ENCODE peak calls at places on chromosomes 1 and 21, in ten cellular contexts. One of them, this sample, is unnamed.

GRCh38 chr1:221994939-221995338 is 253.1 kb upstream of the DUSP10 start:
- DNase-seq in heart left ventricle: no peak
- DNase-seq in esophagus muscularis mucosa: no peak
- DNase-seq in breast epithelium: no peak
- DNase-seq in Panc1: no peak
- DNase-seq in tibial artery: no peak
- DNase-seq in endothelial cell of umbilical vein: no peak
- DNase-seq in fibroblast of lung: peak; percentile 97
- DNase-seq in left lung: no peak
- DNase-seq in right atrium auricular region: no peak
- DNase-seq in this sample: no peak

GRCh38 chr1:46153732-46154131 is 21.2 kb upstream of the TSPAN1 start:
- DNase-seq in breast epithelium: no peak
- DNase-seq in heart left ventricle: no peak
- DNase-seq in right atrium auricular region: no peak
- DNase-seq in esophagus muscularis mucosa: no peak
- DNase-seq in tibial artery: no peak
- DNase-seq in fibroblast of lung: peak; percentile 39
- DNase-seq in left lung: no peak
- DNase-seq in Panc1: no peak
- DNase-seq in endothelial cell of umbilical vein: no peak
- DNase-seq in this sample: no peak

GRCh38 chr1:151828931-151829330 is 2.7 kb downstream of the RORC start:
- DNase-seq in esophagus muscularis mucosa: no peak
- DNase-seq in heart left ventricle: peak; percentile 58
- DNase-seq in left lung: peak; percentile 48
- DNase-seq in endothelial cell of umbilical vein: peak; percentile 60
- DNase-seq in breast epithelium: peak; percentile 79
- DNase-seq in fibroblast of lung: peak; percentile 47
- DNase-seq in tibial artery: no peak
- DNase-seq in Panc1: no peak
- DNase-seq in right atrium auricular region: no peak
- DNase-seq in this sample: no peak

GRCh38 chr21:18622383-18622782 is 218.8 kb upstream of the TMPRSS15 start:
- DNase-seq in Panc1: no peak
- DNase-seq in endothelial cell of umbilical vein: no peak
- DNase-seq in tibial artery: no peak
- DNase-seq in left lung: no peak
- DNase-seq in fibroblast of lung: no peak
- DNase-seq in right atrium auricular region: no peak
- DNase-seq in heart left ventricle: no peak
- DNase-seq in breast epithelium: no peak
- DNase-seq in esophagus muscularis mucosa: no peak
- DNase-seq in this sample: no peak

GRCh38 chr1:89987170-89987819 is 7.6 kb upstream of the ZNF326 start:
- DNase-seq in left lung: no peak
- DNase-seq in tibial artery: peak; percentile 48
- DNase-seq in Panc1: peak; percentile 78
- DNase-seq in right atrium auricular region: no peak
- DNase-seq in breast epithelium: no peak
- DNase-seq in endothelial cell of umbilical vein: peak; percentile 82
- DNase-seq in fibroblast of lung: peak; percentile 58
- DNase-seq in esophagus muscularis mucosa: no peak
- DNase-seq in heart left ventricle: no peak
- DNase-seq in this sample: peak; percentile 37

GRCh38 chr1:91645031-91645430 is 144.4 kb downstream of the CDC7 start:
- DNase-seq in fibroblast of lung: peak; percentile 56
- DNase-seq in right atrium auricular region: no peak
- DNase-seq in endothelial cell of umbilical vein: no peak
- DNase-seq in heart left ventricle: no peak
- DNase-seq in left lung: no peak
- DNase-seq in Panc1: no peak
- DNase-seq in esophagus muscularis mucosa: peak; percentile 77
- DNase-seq in tibial artery: no peak
- DNase-seq in breast epithelium: no peak
- DNase-seq in this sample: peak; percentile 7

GRCh38 chr1:230215049-230215448 is 148.0 kb downstream of the GALNT2 start:
- DNase-seq in tibial artery: peak; percentile 76
- DNase-seq in endothelial cell of umbilical vein: peak; percentile 92
- DNase-seq in esophagus muscularis mucosa: no peak
- DNase-seq in breast epithelium: no peak
- DNase-seq in right atrium auricular region: peak; percentile 81
- DNase-seq in Panc1: no peak
- DNase-seq in heart left ventricle: peak; percentile 69
- DNase-seq in fibroblast of lung: peak; percentile 60
- DNase-seq in left lung: no peak
- DNase-seq in this sample: no peak

GRCh38 chr1:41380979-41381690 is 19.9 kb downstream of the FOXO6 start:
- DNase-seq in heart left ventricle: no peak
- DNase-seq in esophagus muscularis mucosa: no peak
- DNase-seq in left lung: no peak
- DNase-seq in tibial artery: peak; percentile 58
- DNase-seq in breast epithelium: no peak
- DNase-seq in fibroblast of lung: no peak
- DNase-seq in endothelial cell of umbilical vein: no peak
- DNase-seq in Panc1: no peak
- DNase-seq in right atrium auricular region: peak; percentile 68
- DNase-seq in this sample: no peak

GRCh38 chr1:56063461-56063860 is 515.9 kb downstream of the PLPP3 start:
- DNase-seq in Panc1: no peak
- DNase-seq in heart left ventricle: no peak
- DNase-seq in tibial artery: no peak
- DNase-seq in esophagus muscularis mucosa: no peak
- DNase-seq in right atrium auricular region: no peak
- DNase-seq in fibroblast of lung: no peak
- DNase-seq in left lung: no peak
- DNase-seq in endothelial cell of umbilical vein: no peak
- DNase-seq in breast epithelium: no peak
- DNase-seq in this sample: no peak

GRCh38 chr1:226203237-226203636 is 16.7 kb upstream of the ACBD3 start:
- DNase-seq in right atrium auricular region: no peak
- DNase-seq in fibroblast of lung: no peak
- DNase-seq in Panc1: no peak
- DNase-seq in heart left ventricle: no peak
- DNase-seq in breast epithelium: no peak
- DNase-seq in tibial artery: no peak
- DNase-seq in esophagus muscularis mucosa: no peak
- DNase-seq in endothelial cell of umbilical vein: no peak
- DNase-seq in left lung: no peak
- DNase-seq in this sample: no peak

GRCh38 chr1:54439550-54440223 is 33.5 kb upstream of the SSBP3 start:
- DNase-seq in fibroblast of lung: no peak
- DNase-seq in breast epithelium: no peak
- DNase-seq in esophagus muscularis mucosa: no peak
- DNase-seq in left lung: no peak
- DNase-seq in Panc1: no peak
- DNase-seq in heart left ventricle: no peak
- DNase-seq in tibial artery: no peak
- DNase-seq in right atrium auricular region: no peak
- DNase-seq in endothelial cell of umbilical vein: no peak
- DNase-seq in this sample: no peak

GRCh38 chr1:235648954-235649721 is 446 bp downstream of the GNG4 start:
- DNase-seq in Panc1: no peak
- DNase-seq in esophagus muscularis mucosa: peak; percentile 89
- DNase-seq in fibroblast of lung: peak; percentile 72
- DNase-seq in left lung: peak; percentile 51
- DNase-seq in endothelial cell of umbilical vein: peak; percentile 60
- DNase-seq in heart left ventricle: peak; percentile 52
- DNase-seq in breast epithelium: peak; percentile 61
- DNase-seq in tibial artery: peak; percentile 41
- DNase-seq in right atrium auricular region: peak; percentile 59
- DNase-seq in this sample: no peak

GRCh38 chr1:160541622-160542302 is 18.7 kb upstream of the SLAMF6 start:
- DNase-seq in Panc1: no peak
- DNase-seq in right atrium auricular region: no peak
- DNase-seq in endothelial cell of umbilical vein: no peak
- DNase-seq in tibial artery: no peak
- DNase-seq in breast epithelium: no peak
- DNase-seq in heart left ventricle: no peak
- DNase-seq in esophagus muscularis mucosa: no peak
- DNase-seq in fibroblast of lung: no peak
- DNase-seq in left lung: no peak
- DNase-seq in this sample: no peak

GRCh38 chr1:160539896-160540858 is 17.1 kb upstream of the SLAMF6 start:
- DNase-seq in heart left ventricle: no peak
- DNase-seq in left lung: no peak
- DNase-seq in right atrium auricular region: no peak
- DNase-seq in endothelial cell of umbilical vein: peak; percentile 56
- DNase-seq in Panc1: no peak
- DNase-seq in fibroblast of lung: no peak
- DNase-seq in breast epithelium: no peak
- DNase-seq in tibial artery: no peak
- DNase-seq in esophagus muscularis mucosa: no peak
- DNase-seq in this sample: no peak

GRCh38 chr1:160538985-160539651 is 16.1 kb upstream of the SLAMF6 start:
- DNase-seq in fibroblast of lung: no peak
- DNase-seq in right atrium auricular region: no peak
- DNase-seq in Panc1: no peak
- DNase-seq in esophagus muscularis mucosa: no peak
- DNase-seq in tibial artery: no peak
- DNase-seq in breast epithelium: no peak
- DNase-seq in heart left ventricle: no peak
- DNase-seq in endothelial cell of umbilical vein: no peak
- DNase-seq in left lung: no peak
- DNase-seq in this sample: no peak

GRCh38 chr1:160542303-160542945 is 19.4 kb upstream of the SLAMF6 start:
- DNase-seq in left lung: no peak
- DNase-seq in fibroblast of lung: no peak
- DNase-seq in esophagus muscularis mucosa: no peak
- DNase-seq in tibial artery: no peak
- DNase-seq in right atrium auricular region: no peak
- DNase-seq in endothelial cell of umbilical vein: peak; percentile 17
- DNase-seq in Panc1: no peak
- DNase-seq in heart left ventricle: no peak
- DNase-seq in breast epithelium: no peak
- DNase-seq in this sample: no peak

GRCh38 chr1:160540859-160541233 is 17.8 kb upstream of the SLAMF6 start:
- DNase-seq in tibial artery: no peak
- DNase-seq in right atrium auricular region: no peak
- DNase-seq in breast epithelium: no peak
- DNase-seq in esophagus muscularis mucosa: no peak
- DNase-seq in heart left ventricle: no peak
- DNase-seq in left lung: no peak
- DNase-seq in Panc1: no peak
- DNase-seq in fibroblast of lung: no peak
- DNase-seq in endothelial cell of umbilical vein: no peak
- DNase-seq in this sample: no peak
- H3K4me1 ChIP-seq in tibial artery: no peaks in the 10 kb centered on the region
- H3K4me1 ChIP-seq in right atrium auricular region: no peaks in the 10 kb centered on the region
- H3K4me1 ChIP-seq in breast epithelium: no peaks in the 10 kb centered on the region
- H3K4me1 ChIP-seq in esophagus muscularis mucosa: no peaks in the 10 kb centered on the region
- H3K4me1 ChIP-seq in heart left ventricle: peaks cover 11% of the 10 kb centered on the region
- H3K4me1 ChIP-seq in left lung: no peaks in the 10 kb centered on the region
- H3K4me1 ChIP-seq in Panc1: no peaks in the 10 kb centered on the region
- H3K4me1 ChIP-seq in fibroblast of lung: no peaks in the 10 kb centered on the region
- H3K4me1 ChIP-seq in endothelial cell of umbilical vein: no peaks in the 10 kb centered on the region
- H3K4me1 ChIP-seq in this sample: no peaks in the 10 kb centered on the region

GRCh38 chr1:43241352-43241953 is 28.3 kb upstream of the TMEM125 start:
- DNase-seq in endothelial cell of umbilical vein: no peak
- DNase-seq in tibial artery: no peak
- DNase-seq in Panc1: no peak
- DNase-seq in esophagus muscularis mucosa: no peak
- DNase-seq in fibroblast of lung: peak; percentile 62
- DNase-seq in heart left ventricle: no peak
- DNase-seq in right atrium auricular region: peak; percentile 56
- DNase-seq in left lung: no peak
- DNase-seq in breast epithelium: no peak
- DNase-seq in this sample: no peak
- H3K27ac ChIP-seq in endothelial cell of umbilical vein: no peak overlapping the region
- H3K27ac ChIP-seq in tibial artery: no peak overlapping the region
- H3K27ac ChIP-seq in Panc1: no peak overlapping the region
- H3K27ac ChIP-seq in esophagus muscularis mucosa: no peak overlapping the region
- H3K27ac ChIP-seq in fibroblast of lung: no peak overlapping the region
- H3K27ac ChIP-seq in heart left ventricle: peak overlapping the region; percentile 47
- H3K27ac ChIP-seq in right atrium auricular region: no peak overlapping the region
- H3K27ac ChIP-seq in left lung: no peak overlapping the region
- H3K27ac ChIP-seq in breast epithelium: no peak overlapping the region
- H3K27ac ChIP-seq in this sample: no peak overlapping the region

GRCh38 chr1:244150071-244150470 is 99.0 kb downstream of the ZBTB18 start:
- DNase-seq in fibroblast of lung: no peak
- DNase-seq in endothelial cell of umbilical vein: peak; percentile 3
- DNase-seq in breast epithelium: no peak
- DNase-seq in Panc1: no peak
- DNase-seq in right atrium auricular region: no peak
- DNase-seq in esophagus muscularis mucosa: no peak
- DNase-seq in heart left ventricle: no peak
- DNase-seq in left lung: no peak
- DNase-seq in tibial artery: no peak
- DNase-seq in this sample: no peak
- H3K4me1 ChIP-seq in fibroblast of lung: no peaks in the 10 kb centered on the region
- H3K4me1 ChIP-seq in endothelial cell of umbilical vein: no peaks in the 10 kb centered on the region
- H3K4me1 ChIP-seq in breast epithelium: no peaks in the 10 kb centered on the region
- H3K4me1 ChIP-seq in Panc1: no peaks in the 10 kb centered on the region
- H3K4me1 ChIP-seq in right atrium auricular region: no peaks in the 10 kb centered on the region
- H3K4me1 ChIP-seq in esophagus muscularis mucosa: peaks cover 10% of the 10 kb centered on the region
- H3K4me1 ChIP-seq in heart left ventricle: no peaks in the 10 kb centered on the region
- H3K4me1 ChIP-seq in left lung: no peaks in the 10 kb centered on the region
- H3K4me1 ChIP-seq in tibial artery: peaks cover 9% of the 10 kb centered on the region
- H3K4me1 ChIP-seq in this sample: no peaks in the 10 kb centered on the region

GRCh38 chr1:238658766-238659165 is 727.6 kb upstream of the CHRM3 start:
- DNase-seq in endothelial cell of umbilical vein: no peak
- DNase-seq in tibial artery: no peak
- DNase-seq in left lung: no peak
- DNase-seq in esophagus muscularis mucosa: no peak
- DNase-seq in Panc1: no peak
- DNase-seq in heart left ventricle: no peak
- DNase-seq in right atrium auricular region: no peak
- DNase-seq in fibroblast of lung: peak; percentile 91
- DNase-seq in breast epithelium: no peak
- DNase-seq in this sample: no peak
- H3K27ac ChIP-seq in endothelial cell of umbilical vein: no peak overlapping the region
- H3K27ac ChIP-seq in tibial artery: no peak overlapping the region
- H3K27ac ChIP-seq in left lung: no peak overlapping the region
- H3K27ac ChIP-seq in esophagus muscularis mucosa: no peak overlapping the region
- H3K27ac ChIP-seq in Panc1: no peak overlapping the region
- H3K27ac ChIP-seq in heart left ventricle: no peak overlapping the region
- H3K27ac ChIP-seq in right atrium auricular region: no peak overlapping the region
- H3K27ac ChIP-seq in fibroblast of lung: no peak overlapping the region
- H3K27ac ChIP-seq in breast epithelium: no peak overlapping the region
- H3K27ac ChIP-seq in this sample: no peak overlapping the region

GRCh38 chr1:2302292-2302925 is 74.3 kb downstream of the SKI start:
- DNase-seq in breast epithelium: no peak
- DNase-seq in Panc1: no peak
- DNase-seq in fibroblast of lung: no peak
- DNase-seq in left lung: no peak
- DNase-seq in endothelial cell of umbilical vein: no peak
- DNase-seq in right atrium auricular region: no peak
- DNase-seq in tibial artery: no peak
- DNase-seq in heart left ventricle: no peak
- DNase-seq in esophagus muscularis mucosa: no peak
- DNase-seq in this sample: no peak
- H3K4me1 ChIP-seq in breast epithelium: peaks cover 17% of the 10 kb centered on the region
- H3K4me1 ChIP-seq in Panc1: no peaks in the 10 kb centered on the region
- H3K4me1 ChIP-seq in fibroblast of lung: peaks cover 19% of the 10 kb centered on the region
- H3K4me1 ChIP-seq in left lung: peaks cover 32% of the 10 kb centered on the region
- H3K4me1 ChIP-seq in endothelial cell of umbilical vein: peaks cover 27% of the 10 kb centered on the region
- H3K4me1 ChIP-seq in right atrium auricular region: peaks cover 87% of the 10 kb centered on the region
- H3K4me1 ChIP-seq in tibial artery: peaks cover 56% of the 10 kb centered on the region
- H3K4me1 ChIP-seq in heart left ventricle: peaks cover 59% of the 10 kb centered on the region
- H3K4me1 ChIP-seq in esophagus muscularis mucosa: peaks cover 79% of the 10 kb centered on the region
- H3K4me1 ChIP-seq in this sample: no peaks in the 10 kb centered on the region

DNA sequence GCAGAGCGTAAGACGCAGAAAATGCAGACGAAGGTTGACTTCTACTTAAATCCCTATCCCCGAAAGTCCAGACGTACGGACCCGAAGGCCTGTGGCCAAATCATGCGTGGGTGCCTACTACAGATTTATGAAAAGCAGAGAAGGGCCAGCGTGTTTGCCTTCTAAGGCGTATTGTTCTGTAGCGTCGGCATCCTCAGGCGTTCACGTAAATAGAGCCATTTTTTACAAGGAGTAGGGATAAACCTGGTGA is 241 bp upstream of the GIPC2 start:
- DNase-seq in Panc1: no peak
- DNase-seq in left lung: no peak
- DNase-seq in esophagus muscularis mucosa: no peak
- DNase-seq in endothelial cell of umbilical vein: no peak
- DNase-seq in fibroblast of lung: no peak
- DNase-seq in heart left ventricle: no peak
- DNase-seq in breast epithelium: no peak
- DNase-seq in right atrium auricular region: no peak
- DNase-seq in tibial artery: no peak
- DNase-seq in this sample: no peak
- H3K27ac ChIP-seq in Panc1: no peak overlapping the region
- H3K27ac ChIP-seq in left lung: no peak overlapping the region
- H3K27ac ChIP-seq in esophagus muscularis mucosa: peak overlapping the region; percentile 88
- H3K27ac ChIP-seq in endothelial cell of umbilical vein: peak overlapping the region; percentile 36
- H3K27ac ChIP-seq in fibroblast of lung: no peak overlapping the region
- H3K27ac ChIP-seq in heart left ventricle: peak overlapping the region; percentile 74
- H3K27ac ChIP-seq in breast epithelium: peak overlapping the region; percentile 60
- H3K27ac ChIP-seq in right atrium auricular region: peak overlapping the region; percentile 81
- H3K27ac ChIP-seq in tibial artery: peak overlapping the region; percentile 20
- H3K27ac ChIP-seq in this sample: no peak overlapping the region